ENCODE peak calls at places on chromosomes 12 and 14, in nine cellular contexts. Q is GM23338, Z is PC-3, R is HCT116, C is OCI-LY7, D is SK-N-SH, H is PC-9, K is hepatocyte, N is MM.1S. F is an unnamed sample. For H3K9me2, the result is how much of the 10 kb centered on the place peaks cover.

GRCh38 chr14:47715330-47715729 is 39.9 kb upstream of the MDGA2 start:
- DNase-seq in Z (peak), K (no peak), D (no peak), N (no peak), Q (no peak), R (peak), C (no peak), H (no peak), F (peak)

GRCh38 chr12:47507221-47507620 is 198.6 kb downstream of the RPAP3 start:
- DNase-seq in C (no peak), D (no peak), N (no peak), R (no peak), H (no peak), Q (no peak), K (no peak), Z (no peak), F (peak)

GRCh38 chr14:53929871-53930685 is 26.5 kb downstream of the BMP4 start:
- DNase-seq in K (peak), Q (peak), D (no peak), C (peak), N (peak), H (peak), Z (peak), R (peak), F (no peak)

GRCh38 chr14:22375321-22375930 is 213.6 kb downstream of the DAD1 start:
- DNase-seq in R (peak), N (peak), Z (peak), D (peak), C (peak), H (peak), K (peak), Q (peak), F (peak)

GRCh38 chr14:92495041-92495440 is 18.5 kb upstream of the RIN3 start:
- DNase-seq in Z (no peak), N (no peak), C (no peak), K (peak), D (no peak), H (no peak), R (no peak), Q (no peak), F (peak)

GRCh38 chr14:91925727-91926121 is 21.8 kb downstream of the FBLN5 start:
- DNase-seq in Q (no peak), N (no peak), K (no peak), C (no peak), D (no peak), Z (no peak), H (no peak), R (no peak), F (no peak)

GRCh38 chr14:96261053-96261452 is 5.0 kb downstream of the BDKRB1 start:
- DNase-seq in K (no peak), Z (no peak), D (no peak), C (no peak), H (no peak), N (no peak), R (no peak), Q (no peak), F (no peak)

GRCh38 chr14:36553650-36554260 is 28.7 kb downstream of the NKX2-8 start:
- DNase-seq in C (peak), Q (peak), N (peak), K (peak), D (peak), R (peak), Z (peak), H (peak), F (peak)

GRCh38 chr12:4270670-4271432 is 2.7 kb upstream of the CCND2 start:
- DNase-seq in C (no peak), R (no peak), Z (no peak), D (peak), H (no peak), N (peak), Q (peak), K (peak), F (peak)

GRCh38 chr12:21912318-21912717 is 28.9 kb downstream of the ABCC9 start:
- DNase-seq in Z (peak), H (no peak), D (no peak), R (no peak), K (no peak), Q (no peak), N (no peak), C (no peak), F (peak)

GRCh38 chr12:22626429-22626828 is 1.5 kb downstream of the ETNK1 start:
- DNase-seq in N (peak), C (peak), Q (no peak), K (peak), H (no peak), R (no peak), Z (peak), D (no peak), F (peak)

GRCh38 chr12:112170376-112170775 is 45.0 kb downstream of the TRAFD1 start:
- DNase-seq in D (peak), Z (peak), Q (peak), R (no peak), C (peak), N (no peak), K (no peak), H (peak), F (peak)

GRCh38 chr12:130717752-130718151 is 1.7 kb upstream of the RIMBP2 start:
- DNase-seq in K (no peak), Z (no peak), Q (no peak), R (no peak), D (no peak), C (no peak), N (no peak), H (no peak), F (no peak)

GRCh38 chr14:61643546-61643945 is 51.8 kb upstream of the HIF1A start:
- DNase-seq in N (no peak), Z (no peak), R (no peak), Q (no peak), D (no peak), H (no peak), K (no peak), C (peak), F (peak)

GRCh38 chr12:20494803-20495202 is 126.5 kb downstream of the PDE3A start:
- DNase-seq in Q (no peak), K (no peak), Z (no peak), R (no peak), C (no peak), N (no peak), D (no peak), H (no peak), F (peak)

GRCh38 chr12:6476496-6476895 is 6.0 kb upstream of the VAMP1 start:
- DNase-seq in K (no peak), R (no peak), H (peak), Z (no peak), C (no peak), N (no peak), Q (no peak), D (no peak), F (peak)

GRCh38 chr14:101713641-101714349 is 47.7 kb upstream of the PPP2R5C start:
- DNase-seq in H (no peak), C (no peak), D (no peak), R (no peak), K (no peak), Z (no peak), Q (no peak), N (no peak), F (no peak)

GRCh38 chr14:82422186-82422585 is 888.5 kb upstream of the SEL1L start:
- DNase-seq in C (no peak), N (no peak), Z (no peak), K (no peak), Q (no peak), R (no peak), H (no peak), D (no peak), F (no peak)

GRCh38 chr14:41423503-41423902 is 183.2 kb upstream of the LRFN5 start:
- DNase-seq in Z (peak), R (no peak), Q (no peak), K (no peak), N (no peak), H (no peak), C (no peak), D (no peak), F (no peak)

GRCh38 chr12:104626069-104626690 is 169.4 kb downstream of the CHST11 start:
- DNase-seq in Z (no peak), N (no peak), D (no peak), R (no peak), K (no peak), C (no peak), H (no peak), Q (no peak), F (no peak)

GRCh38 chr12:104627975-104628322 is 171.2 kb downstream of the CHST11 start:
- DNase-seq in N (no peak), D (no peak), K (no peak), C (no peak), Q (no peak), Z (no peak), R (no peak), H (no peak), F (no peak)

GRCh38 chr12:104628338-104629135 is 171.8 kb downstream of the CHST11 start:
- DNase-seq in H (no peak), Z (no peak), Q (no peak), R (no peak), K (no peak), N (no peak), C (no peak), D (no peak), F (no peak)

GRCh38 chr12:104630230-104630670 is 173.5 kb downstream of the CHST11 start:
- DNase-seq in H (no peak), C (no peak), D (no peak), Q (peak), K (no peak), R (no peak), N (no peak), Z (no peak), F (no peak)

DNA sequence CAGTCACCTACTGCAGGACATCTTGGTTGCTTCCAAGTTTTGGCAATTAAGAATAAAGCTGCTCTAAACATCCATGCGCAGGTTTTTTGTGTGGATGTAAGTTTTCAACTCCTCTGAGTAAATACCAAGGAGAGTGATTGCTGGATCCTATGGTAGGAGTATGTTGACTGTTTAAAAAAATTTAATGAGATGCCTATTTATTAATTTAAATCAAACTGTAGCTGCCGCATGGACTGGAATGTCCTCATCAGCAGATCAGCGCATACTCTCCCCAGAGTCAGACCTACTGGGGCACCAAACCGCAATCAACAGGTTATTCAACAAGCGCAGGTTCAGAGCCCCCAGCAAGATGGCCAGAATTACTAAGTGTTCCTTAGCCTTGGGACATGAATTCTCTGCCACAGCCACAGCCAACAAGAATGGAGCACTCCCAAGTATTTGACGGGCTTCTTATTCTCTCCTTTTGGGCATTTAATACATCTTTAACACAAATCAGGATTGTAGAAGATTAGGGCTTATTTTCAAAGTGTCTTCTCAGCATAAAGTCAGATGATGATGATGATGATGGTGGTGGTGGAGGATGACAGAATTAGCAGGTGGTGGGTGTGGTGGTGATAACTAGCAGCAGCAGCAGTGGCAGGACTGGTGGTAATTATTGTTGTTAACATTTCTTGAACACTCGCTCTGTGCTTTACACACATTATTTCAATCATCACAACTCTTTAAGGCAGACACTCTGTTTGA is 170.7 kb downstream of the CHST11 start:
- DNase-seq in C (no peak), K (no peak), Q (no peak), H (no peak), D (no peak), N (no peak), R (no peak), Z (no peak), F (no peak)
- H3K4me2 ChIP-seq in C (no peak), K (no peak), Q (no peak), H (no peak), D (no peak), N (no peak), R (no peak), Z (no peak), F (no peak)

GRCh38 chr12:108770963-108771362 is 39.6 kb upstream of the CORO1C start:
- DNase-seq in K (no peak), D (no peak), C (no peak), Z (no peak), R (no peak), N (no peak), H (no peak), Q (no peak), F (no peak)
- H3K9me2 ChIP-seq in K (under half), D (under half), C (under half), Z (under half), R (under half), N (under half), H (under half), Q (under half), F (under half)

GRCh38 chr14:21090194-21090939 is 8.1 kb downstream of the ZNF219 start:
- DNase-seq in H (no peak), Z (no peak), D (peak), K (no peak), Q (peak), C (peak), N (no peak), R (no peak), F (no peak)
- H3K4me2 ChIP-seq in H (no peak), Z (no peak), D (no peak), K (no peak), Q (no peak), C (no peak), N (no peak), R (no peak), F (no peak)

DNA sequence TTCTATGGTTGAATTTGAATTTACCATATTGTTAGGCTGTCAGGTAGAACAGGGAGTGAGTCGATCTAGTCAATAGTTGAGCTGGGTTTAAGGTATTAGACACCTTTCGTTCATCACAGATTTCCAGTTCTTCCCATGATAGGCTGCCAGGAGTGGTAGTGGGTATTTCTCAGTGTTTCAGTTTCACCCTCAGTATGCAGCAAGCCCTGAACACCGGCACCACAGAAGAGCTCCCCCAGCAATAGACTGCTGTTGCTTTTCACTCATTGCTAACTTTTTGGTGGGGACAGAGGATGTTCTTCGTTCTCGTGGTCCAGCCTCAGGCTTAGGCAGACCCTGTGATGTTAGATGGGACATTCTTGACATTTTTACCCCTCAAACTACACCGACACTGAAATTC is 164.6 kb downstream of the PTPRO start:
- DNase-seq in D (no peak), R (no peak), Z (no peak), K (no peak), C (no peak), H (no peak), N (peak), Q (no peak), F (no peak)
- H3K9me2 ChIP-seq in D (under half), R (under half), Z (under half), K (under half), C (under half), H (under half), N (under half), Q (under half), F (under half)

DNA sequence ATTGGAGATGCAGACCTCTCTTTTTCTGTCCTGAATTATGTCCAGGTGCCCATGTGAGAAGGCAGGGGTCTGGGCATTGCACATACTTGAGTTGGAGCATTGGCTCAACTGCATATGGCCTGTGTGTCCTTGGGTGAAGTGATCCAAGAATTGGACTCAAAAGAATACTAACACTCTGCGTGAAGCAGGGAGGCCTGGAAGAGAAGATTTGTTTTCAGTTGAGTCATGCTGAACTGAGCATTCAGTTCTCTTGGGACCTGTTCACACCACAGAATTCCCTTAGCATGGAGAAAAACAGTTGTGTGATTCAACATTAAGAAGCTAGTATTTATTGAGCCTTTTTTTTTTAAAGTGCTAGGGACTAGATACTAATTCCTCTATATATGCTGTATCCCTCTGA is 164.7 kb upstream of the TBX3 start:
- DNase-seq in H (no peak), Q (no peak), R (no peak), Z (no peak), C (no peak), N (no peak), K (peak), D (no peak), F (peak)
- H3K4me2 ChIP-seq in H (no peak), Q (no peak), R (no peak), Z (no peak), C (no peak), N (no peak), K (no peak), D (no peak), F (peak)

GRCh38 chr12:16833376-16833775 is 227.4 kb upstream of the LMO3 start:
- DNase-seq in D (no peak), N (peak), R (no peak), Q (no peak), C (no peak), H (no peak), K (no peak), Z (no peak), F (no peak)

DNA sequence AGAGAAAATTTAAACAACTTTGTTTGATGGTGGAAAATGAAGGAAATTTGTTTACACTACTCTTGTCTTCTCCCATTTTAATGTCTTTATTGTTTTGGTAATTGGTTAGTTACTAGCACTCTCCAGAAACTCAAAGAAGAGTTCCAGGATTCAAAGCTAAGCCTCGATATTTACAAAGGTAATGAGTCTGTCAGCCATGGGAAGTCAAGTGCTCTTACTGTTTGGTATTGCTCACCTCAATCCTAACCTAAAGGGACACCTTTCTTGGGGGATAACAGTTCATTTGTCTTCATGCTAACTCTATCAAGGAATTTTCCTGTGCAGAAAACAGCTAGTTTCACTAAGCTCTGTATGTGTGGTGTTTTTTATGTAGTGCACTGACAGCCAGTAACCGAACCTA is 222.9 kb upstream of the LMO3 start:
- DNase-seq in H (no peak), C (no peak), N (no peak), Z (no peak), D (no peak), Q (peak), K (no peak), R (no peak), F (no peak)
- H3K9me2 ChIP-seq in H (under half), C (under half), N (under half), Z (under half), D (under half), Q (under half), K (under half), R (under half), F (under half)